ENCODE peak calls at places on chromosomes 3 and 15, in nine cellular contexts. One of them, this sample, is unnamed.

GRCh38 chr15:42084465-42085235 is 9.7 kb downstream of the PLA2G4D start:
- DNase-seq in neural crest cell: peak; percentile 70
- DNase-seq in colonic mucosa: peak; percentile 82
- DNase-seq in progenitor cell of endocrine pancreas: peak; percentile 62
- DNase-seq in choroid plexus epithelial cell: peak; percentile 65
- DNase-seq in foreskin keratinocyte: peak; percentile 90
- DNase-seq in heart left ventricle: peak; percentile 54
- DNase-seq in mesothelial cell of epicardium: peak; percentile 72
- DNase-seq in transverse colon: peak; percentile 80
- DNase-seq in this sample: peak; percentile 76

GRCh38 chr15:83928878-83929418 is 275.0 kb downstream of the ADAMTSL3 start:
- DNase-seq in transverse colon: no peak
- DNase-seq in neural crest cell: no peak
- DNase-seq in choroid plexus epithelial cell: peak; percentile 25
- DNase-seq in heart left ventricle: no peak
- DNase-seq in progenitor cell of endocrine pancreas: no peak
- DNase-seq in foreskin keratinocyte: no peak
- DNase-seq in colonic mucosa: no peak
- DNase-seq in mesothelial cell of epicardium: no peak
- DNase-seq in this sample: no peak

GRCh38 chr3:60756636-60757035 is 494.6 kb downstream of the FHIT start:
- DNase-seq in neural crest cell: no peak
- DNase-seq in mesothelial cell of epicardium: no peak
- DNase-seq in colonic mucosa: no peak
- DNase-seq in progenitor cell of endocrine pancreas: no peak
- DNase-seq in foreskin keratinocyte: no peak
- DNase-seq in transverse colon: no peak
- DNase-seq in heart left ventricle: no peak
- DNase-seq in choroid plexus epithelial cell: no peak
- DNase-seq in this sample: no peak

GRCh38 chr15:88674661-88675060 is 35.8 kb downstream of the ISG20 start:
- DNase-seq in transverse colon: no peak
- DNase-seq in mesothelial cell of epicardium: no peak
- DNase-seq in progenitor cell of endocrine pancreas: no peak
- DNase-seq in choroid plexus epithelial cell: no peak
- DNase-seq in neural crest cell: no peak
- DNase-seq in colonic mucosa: no peak
- DNase-seq in heart left ventricle: no peak
- DNase-seq in foreskin keratinocyte: no peak
- DNase-seq in this sample: no peak

GRCh38 chr15:75202251-75203016 is 752 bp downstream of the C15orf39 start:
- DNase-seq in progenitor cell of endocrine pancreas: no peak
- DNase-seq in colonic mucosa: peak; percentile 83
- DNase-seq in neural crest cell: peak; percentile 35
- DNase-seq in heart left ventricle: peak; percentile 90
- DNase-seq in choroid plexus epithelial cell: peak; percentile 77
- DNase-seq in transverse colon: peak; percentile 89
- DNase-seq in mesothelial cell of epicardium: peak; percentile 70
- DNase-seq in foreskin keratinocyte: no peak
- DNase-seq in this sample: peak; percentile 90

GRCh38 chr3:174387736-174388135 is 471.4 kb upstream of the NAALADL2 start:
- DNase-seq in colonic mucosa: no peak
- DNase-seq in heart left ventricle: no peak
- DNase-seq in choroid plexus epithelial cell: no peak
- DNase-seq in foreskin keratinocyte: no peak
- DNase-seq in mesothelial cell of epicardium: no peak
- DNase-seq in neural crest cell: no peak
- DNase-seq in transverse colon: no peak
- DNase-seq in progenitor cell of endocrine pancreas: no peak
- DNase-seq in this sample: no peak

GRCh38 chr15:55789066-55789660 is 46.2 kb upstream of the PRTG start:
- DNase-seq in progenitor cell of endocrine pancreas: no peak
- DNase-seq in neural crest cell: no peak
- DNase-seq in choroid plexus epithelial cell: no peak
- DNase-seq in foreskin keratinocyte: no peak
- DNase-seq in heart left ventricle: peak; percentile 26
- DNase-seq in transverse colon: peak; percentile 24
- DNase-seq in colonic mucosa: peak; percentile 38
- DNase-seq in mesothelial cell of epicardium: no peak
- DNase-seq in this sample: no peak

GRCh38 chr15:99931703-99932603 is 198.7 kb upstream of the LYSMD4 start:
- DNase-seq in heart left ventricle: no peak
- DNase-seq in colonic mucosa: no peak
- DNase-seq in choroid plexus epithelial cell: no peak
- DNase-seq in transverse colon: no peak
- DNase-seq in neural crest cell: no peak
- DNase-seq in mesothelial cell of epicardium: no peak
- DNase-seq in progenitor cell of endocrine pancreas: no peak
- DNase-seq in foreskin keratinocyte: peak; percentile 24
- DNase-seq in this sample: no peak

GRCh38 chr15:64938192-64938591 is 26.5 kb downstream of the ANKDD1A start:
- DNase-seq in progenitor cell of endocrine pancreas: no peak
- DNase-seq in heart left ventricle: no peak
- DNase-seq in colonic mucosa: no peak
- DNase-seq in transverse colon: no peak
- DNase-seq in neural crest cell: no peak
- DNase-seq in mesothelial cell of epicardium: peak; percentile 10
- DNase-seq in choroid plexus epithelial cell: peak; percentile 55
- DNase-seq in foreskin keratinocyte: peak; percentile 13
- DNase-seq in this sample: no peak

GRCh38 chr3:196322-197153 is at the start of gene CHL1:
- DNase-seq in colonic mucosa: no peak
- DNase-seq in choroid plexus epithelial cell: no peak
- DNase-seq in heart left ventricle: peak; percentile 27
- DNase-seq in neural crest cell: peak; percentile 7
- DNase-seq in progenitor cell of endocrine pancreas: peak; percentile 34
- DNase-seq in mesothelial cell of epicardium: peak; percentile 51
- DNase-seq in transverse colon: no peak
- DNase-seq in foreskin keratinocyte: no peak
- DNase-seq in this sample: peak; percentile 9

GRCh38 chr3:56980798-56981390 is 79.6 kb upstream of the SPATA12 start:
- DNase-seq in neural crest cell: no peak
- DNase-seq in colonic mucosa: no peak
- DNase-seq in foreskin keratinocyte: peak; percentile 93
- DNase-seq in heart left ventricle: peak; percentile 60
- DNase-seq in choroid plexus epithelial cell: peak; percentile 97
- DNase-seq in progenitor cell of endocrine pancreas: no peak
- DNase-seq in mesothelial cell of epicardium: no peak
- DNase-seq in transverse colon: no peak
- DNase-seq in this sample: peak; percentile 87

GRCh38 chr15:25862087-25862468 is 1.0 kb downstream of the ATP10A start:
- DNase-seq in transverse colon: no peak
- DNase-seq in heart left ventricle: no peak
- DNase-seq in foreskin keratinocyte: no peak
- DNase-seq in choroid plexus epithelial cell: no peak
- DNase-seq in progenitor cell of endocrine pancreas: no peak
- DNase-seq in colonic mucosa: no peak
- DNase-seq in neural crest cell: no peak
- DNase-seq in mesothelial cell of epicardium: no peak
- DNase-seq in this sample: no peak

GRCh38 chr3:150216041-150216811 is 191.9 kb upstream of the TSC22D2 start:
- DNase-seq in transverse colon: no peak
- DNase-seq in foreskin keratinocyte: no peak
- DNase-seq in heart left ventricle: peak; percentile 73
- DNase-seq in choroid plexus epithelial cell: peak; percentile 87
- DNase-seq in neural crest cell: peak; percentile 21
- DNase-seq in progenitor cell of endocrine pancreas: no peak
- DNase-seq in mesothelial cell of epicardium: no peak
- DNase-seq in colonic mucosa: no peak
- DNase-seq in this sample: peak; percentile 35

GRCh38 chr15:88764448-88764847 is 38.8 kb upstream of the ACAN start:
- DNase-seq in mesothelial cell of epicardium: no peak
- DNase-seq in progenitor cell of endocrine pancreas: no peak
- DNase-seq in neural crest cell: no peak
- DNase-seq in transverse colon: no peak
- DNase-seq in heart left ventricle: no peak
- DNase-seq in colonic mucosa: no peak
- DNase-seq in foreskin keratinocyte: no peak
- DNase-seq in choroid plexus epithelial cell: no peak
- DNase-seq in this sample: no peak

DNA sequence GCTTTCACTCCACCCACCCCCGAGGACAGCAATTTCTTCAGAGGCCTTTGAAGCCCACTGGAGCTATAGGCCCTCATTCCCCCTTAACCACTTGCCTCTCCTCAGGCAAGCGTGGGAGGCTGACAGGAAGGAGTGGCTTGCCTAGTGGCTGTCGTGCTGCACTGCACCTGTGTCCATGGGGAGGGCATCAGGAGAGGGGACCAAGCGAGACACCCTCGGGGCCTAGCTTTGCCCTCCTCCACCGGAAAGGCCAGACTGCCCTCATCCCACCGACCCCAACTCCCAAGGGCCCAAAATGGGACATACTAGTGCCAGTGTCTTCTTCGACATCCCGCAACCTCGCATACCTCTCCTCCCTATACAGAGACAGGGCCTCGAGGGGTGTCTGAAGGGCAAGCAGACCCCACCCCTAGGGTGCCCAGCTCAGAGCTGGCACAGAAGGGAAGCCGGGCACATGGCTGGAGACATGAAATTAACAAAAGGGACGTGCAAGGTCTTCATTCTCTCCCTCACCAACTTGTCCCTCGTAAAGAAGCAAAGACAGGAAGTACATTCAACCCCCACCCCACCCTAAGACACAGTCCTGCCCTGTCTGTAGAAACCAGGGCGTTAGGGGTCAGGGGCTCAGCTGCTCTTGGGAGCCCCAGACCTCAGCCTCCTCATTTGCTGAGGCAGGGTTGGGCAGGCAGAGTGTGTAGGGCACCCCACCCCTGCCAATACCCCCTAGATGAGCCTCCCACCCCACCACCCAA is 24.3 kb downstream of the VIPR1 start:
- DNase-seq in foreskin keratinocyte: no peak
- DNase-seq in progenitor cell of endocrine pancreas: no peak
- DNase-seq in neural crest cell: no peak
- DNase-seq in mesothelial cell of epicardium: no peak
- DNase-seq in heart left ventricle: no peak
- DNase-seq in colonic mucosa: no peak
- DNase-seq in transverse colon: no peak
- DNase-seq in choroid plexus epithelial cell: no peak
- DNase-seq in this sample: no peak
- TF ChIP-seq CTCF in foreskin keratinocyte: no peak
- TF ChIP-seq CTCF in progenitor cell of endocrine pancreas: no peak
- TF ChIP-seq CTCF in neural crest cell: peak; percentile 17
- TF ChIP-seq CTCF in mesothelial cell of epicardium: no peak
- TF ChIP-seq CTCF in heart left ventricle: no peak
- TF ChIP-seq CTCF in colonic mucosa: no peak
- TF ChIP-seq CTCF in transverse colon: no peak
- TF ChIP-seq CTCF in choroid plexus epithelial cell: no peak
- TF ChIP-seq CTCF in this sample: no peak

GRCh38 chr3:72092778-72093177 is 307.8 kb upstream of the PROK2 start:
- DNase-seq in choroid plexus epithelial cell: no peak
- DNase-seq in mesothelial cell of epicardium: no peak
- DNase-seq in transverse colon: no peak
- DNase-seq in progenitor cell of endocrine pancreas: no peak
- DNase-seq in colonic mucosa: no peak
- DNase-seq in foreskin keratinocyte: no peak
- DNase-seq in neural crest cell: no peak
- DNase-seq in heart left ventricle: no peak
- DNase-seq in this sample: no peak
- TF ChIP-seq CTCF in choroid plexus epithelial cell: peak; percentile 10
- TF ChIP-seq CTCF in mesothelial cell of epicardium: no peak
- TF ChIP-seq CTCF in transverse colon: no peak
- TF ChIP-seq CTCF in progenitor cell of endocrine pancreas: no peak
- TF ChIP-seq CTCF in colonic mucosa: no peak
- TF ChIP-seq CTCF in foreskin keratinocyte: no peak
- TF ChIP-seq CTCF in neural crest cell: no peak
- TF ChIP-seq CTCF in heart left ventricle: no peak
- TF ChIP-seq CTCF in this sample: no peak

DNA sequence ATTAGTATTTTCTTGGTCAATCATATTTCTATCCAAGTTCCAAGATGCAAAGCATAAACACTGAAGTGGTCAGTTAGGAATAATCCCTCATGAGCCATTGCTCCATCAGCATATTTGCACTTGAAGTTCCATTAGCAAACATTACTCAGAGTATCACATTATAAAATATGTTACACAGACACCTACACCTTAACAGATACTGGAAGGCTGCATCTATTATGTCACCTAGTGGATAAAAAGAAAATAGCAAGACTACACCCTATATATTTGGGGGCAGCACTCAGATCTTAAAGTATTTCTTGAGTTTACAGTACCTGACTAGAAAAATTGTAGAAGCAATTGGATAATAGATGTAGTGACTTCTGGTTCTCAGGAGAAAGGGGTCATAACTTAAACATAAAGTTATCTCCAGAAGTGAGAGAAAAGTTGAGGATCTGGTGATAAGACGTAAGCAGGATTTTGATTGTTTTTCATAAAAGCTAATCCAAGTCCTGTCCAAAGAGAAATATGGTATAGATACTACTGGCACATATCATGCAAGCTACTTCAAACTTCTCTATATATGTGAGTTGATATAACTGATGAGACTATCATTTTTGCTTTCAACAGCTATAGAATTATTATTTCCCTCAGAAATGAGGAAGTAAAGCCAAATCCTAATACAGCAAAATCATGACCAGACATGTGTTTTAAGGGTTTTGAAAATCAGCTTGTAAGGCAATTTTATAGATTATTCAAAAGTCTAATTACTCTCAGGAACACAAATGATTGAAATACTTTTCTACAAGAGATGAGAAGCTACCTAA is 422.2 kb downstream of the GBE1 start:
- DNase-seq in progenitor cell of endocrine pancreas: no peak
- DNase-seq in colonic mucosa: no peak
- DNase-seq in neural crest cell: no peak
- DNase-seq in heart left ventricle: no peak
- DNase-seq in choroid plexus epithelial cell: peak; percentile 54
- DNase-seq in mesothelial cell of epicardium: no peak
- DNase-seq in foreskin keratinocyte: peak; percentile 35
- DNase-seq in transverse colon: no peak
- DNase-seq in this sample: peak; percentile 16
- TF ChIP-seq CTCF in progenitor cell of endocrine pancreas: peak; percentile 62
- TF ChIP-seq CTCF in colonic mucosa: peak; percentile 38
- TF ChIP-seq CTCF in neural crest cell: peak; percentile 68
- TF ChIP-seq CTCF in heart left ventricle: no peak
- TF ChIP-seq CTCF in choroid plexus epithelial cell: peak; percentile 63
- TF ChIP-seq CTCF in mesothelial cell of epicardium: peak; percentile 51
- TF ChIP-seq CTCF in foreskin keratinocyte: peak; percentile 81
- TF ChIP-seq CTCF in transverse colon: peak; percentile 48
- TF ChIP-seq CTCF in this sample: peak; percentile 49

GRCh38 chr3:70556056-70556455 is 243.6 kb upstream of the MDFIC2 start:
- DNase-seq in transverse colon: no peak
- DNase-seq in heart left ventricle: no peak
- DNase-seq in foreskin keratinocyte: peak; percentile 12
- DNase-seq in mesothelial cell of epicardium: no peak
- DNase-seq in colonic mucosa: no peak
- DNase-seq in choroid plexus epithelial cell: peak; percentile 64
- DNase-seq in progenitor cell of endocrine pancreas: no peak
- DNase-seq in neural crest cell: no peak
- DNase-seq in this sample: no peak

GRCh38 chr3:70546679-70547078 is 234.2 kb upstream of the MDFIC2 start:
- DNase-seq in colonic mucosa: no peak
- DNase-seq in foreskin keratinocyte: no peak
- DNase-seq in mesothelial cell of epicardium: no peak
- DNase-seq in choroid plexus epithelial cell: no peak
- DNase-seq in neural crest cell: no peak
- DNase-seq in heart left ventricle: no peak
- DNase-seq in transverse colon: no peak
- DNase-seq in progenitor cell of endocrine pancreas: no peak
- DNase-seq in this sample: no peak

GRCh38 chr3:70554170-70554569 is 241.7 kb upstream of the MDFIC2 start:
- DNase-seq in progenitor cell of endocrine pancreas: no peak
- DNase-seq in neural crest cell: no peak
- DNase-seq in colonic mucosa: no peak
- DNase-seq in heart left ventricle: no peak
- DNase-seq in transverse colon: no peak
- DNase-seq in foreskin keratinocyte: no peak
- DNase-seq in choroid plexus epithelial cell: peak; percentile 84
- DNase-seq in mesothelial cell of epicardium: no peak
- DNase-seq in this sample: peak; percentile 9

GRCh38 chr3:70550723-70551319 is 238.4 kb upstream of the MDFIC2 start:
- DNase-seq in colonic mucosa: peak; percentile 77
- DNase-seq in neural crest cell: peak; percentile 40
- DNase-seq in progenitor cell of endocrine pancreas: peak; percentile 31
- DNase-seq in heart left ventricle: peak; percentile 66
- DNase-seq in mesothelial cell of epicardium: no peak
- DNase-seq in transverse colon: peak; percentile 73
- DNase-seq in choroid plexus epithelial cell: peak; percentile 81
- DNase-seq in foreskin keratinocyte: peak; percentile 4
- DNase-seq in this sample: peak; percentile 70
- TF ChIP-seq CTCF in colonic mucosa: peak; percentile 78
- TF ChIP-seq CTCF in neural crest cell: peak; percentile 68
- TF ChIP-seq CTCF in progenitor cell of endocrine pancreas: peak; percentile 66
- TF ChIP-seq CTCF in heart left ventricle: peak; percentile 75
- TF ChIP-seq CTCF in mesothelial cell of epicardium: peak; percentile 46
- TF ChIP-seq CTCF in transverse colon: peak; percentile 78
- TF ChIP-seq CTCF in choroid plexus epithelial cell: peak; percentile 85
- TF ChIP-seq CTCF in foreskin keratinocyte: peak; percentile 79
- TF ChIP-seq CTCF in this sample: peak; percentile 58

This sample was measured in hepatocyte.